ENCODE peak calls at places on chromosomes 12 and 14, in nine cellular contexts. One of them, this sample, is unnamed. For H3K9me3, the result is how much of the 10 kb centered on the place peaks cover.

GRCh38 chr12:88111074-88111652 is 30.7 kb downstream of the CEP290 start:
- DNase-seq in heart left ventricle: no peak
- DNase-seq in tibial artery: no peak
- DNase-seq in transverse colon: no peak
- DNase-seq in GM23248: peak
- DNase-seq in CD4-positive, CD25-positive, alpha-beta regulatory T cell: peak
- DNase-seq in tibial nerve: no peak
- DNase-seq in CD8-positive, alpha-beta T cell: no peak
- DNase-seq in lung: no peak
- DNase-seq in this sample: no peak

GRCh38 chr12:41476499-41476898 is 288.4 kb downstream of the PDZRN4 start:
- DNase-seq in heart left ventricle: no peak
- DNase-seq in tibial artery: no peak
- DNase-seq in transverse colon: no peak
- DNase-seq in GM23248: no peak
- DNase-seq in CD4-positive, CD25-positive, alpha-beta regulatory T cell: no peak
- DNase-seq in tibial nerve: no peak
- DNase-seq in CD8-positive, alpha-beta T cell: no peak
- DNase-seq in lung: no peak
- DNase-seq in this sample: no peak

GRCh38 chr14:64218344-64219240 is 75.6 kb downstream of the ESR2 start:
- DNase-seq in heart left ventricle: peak
- DNase-seq in tibial artery: no peak
- DNase-seq in transverse colon: no peak
- DNase-seq in GM23248: no peak
- DNase-seq in CD4-positive, CD25-positive, alpha-beta regulatory T cell: no peak
- DNase-seq in tibial nerve: no peak
- DNase-seq in CD8-positive, alpha-beta T cell: no peak
- DNase-seq in lung: no peak
- DNase-seq in this sample: no peak

GRCh38 chr12:14284189-14284722 is 81.2 kb upstream of the ATF7IP start:
- DNase-seq in heart left ventricle: peak
- DNase-seq in tibial artery: no peak
- DNase-seq in transverse colon: no peak
- DNase-seq in GM23248: no peak
- DNase-seq in CD4-positive, CD25-positive, alpha-beta regulatory T cell: no peak
- DNase-seq in tibial nerve: no peak
- DNase-seq in CD8-positive, alpha-beta T cell: no peak
- DNase-seq in lung: no peak
- DNase-seq in this sample: peak

GRCh38 chr14:64970776-64971451 is 1.2 kb downstream of the RAB15 start:
- DNase-seq in heart left ventricle: no peak
- DNase-seq in tibial artery: no peak
- DNase-seq in transverse colon: peak
- DNase-seq in GM23248: peak
- DNase-seq in CD4-positive, CD25-positive, alpha-beta regulatory T cell: no peak
- DNase-seq in tibial nerve: no peak
- DNase-seq in CD8-positive, alpha-beta T cell: no peak
- DNase-seq in lung: peak
- DNase-seq in this sample: peak

GRCh38 chr12:78290606-78291345 is 460.1 kb downstream of the NAV3 start:
- DNase-seq in heart left ventricle: no peak
- DNase-seq in tibial artery: no peak
- DNase-seq in transverse colon: no peak
- DNase-seq in GM23248: peak
- DNase-seq in CD4-positive, CD25-positive, alpha-beta regulatory T cell: no peak
- DNase-seq in tibial nerve: no peak
- DNase-seq in CD8-positive, alpha-beta T cell: no peak
- DNase-seq in lung: no peak
- DNase-seq in this sample: no peak

GRCh38 chr12:104620761-104621531 is 164.2 kb downstream of the CHST11 start:
- DNase-seq in heart left ventricle: no peak
- DNase-seq in tibial artery: no peak
- DNase-seq in transverse colon: no peak
- DNase-seq in GM23248: no peak
- DNase-seq in CD4-positive, CD25-positive, alpha-beta regulatory T cell: no peak
- DNase-seq in tibial nerve: no peak
- DNase-seq in CD8-positive, alpha-beta T cell: no peak
- DNase-seq in lung: no peak
- DNase-seq in this sample: peak

GRCh38 chr14:55249423-55249822 is 21.8 kb upstream of the FBXO34 start:
- DNase-seq in heart left ventricle: no peak
- DNase-seq in tibial artery: no peak
- DNase-seq in transverse colon: no peak
- DNase-seq in GM23248: peak
- DNase-seq in CD4-positive, CD25-positive, alpha-beta regulatory T cell: no peak
- DNase-seq in tibial nerve: no peak
- DNase-seq in CD8-positive, alpha-beta T cell: no peak
- DNase-seq in lung: no peak
- DNase-seq in this sample: no peak

GRCh38 chr14:92603309-92604257 is 90.0 kb downstream of the RIN3 start:
- DNase-seq in heart left ventricle: peak
- DNase-seq in tibial artery: peak
- DNase-seq in transverse colon: peak
- DNase-seq in GM23248: peak
- DNase-seq in CD4-positive, CD25-positive, alpha-beta regulatory T cell: peak
- DNase-seq in tibial nerve: no peak
- DNase-seq in CD8-positive, alpha-beta T cell: peak
- DNase-seq in lung: peak
- DNase-seq in this sample: no peak

GRCh38 chr14:85214471-85214870 is 315.5 kb upstream of the FLRT2 start:
- DNase-seq in heart left ventricle: no peak
- DNase-seq in tibial artery: no peak
- DNase-seq in transverse colon: no peak
- DNase-seq in GM23248: peak
- DNase-seq in CD4-positive, CD25-positive, alpha-beta regulatory T cell: no peak
- DNase-seq in tibial nerve: no peak
- DNase-seq in CD8-positive, alpha-beta T cell: no peak
- DNase-seq in lung: no peak
- DNase-seq in this sample: no peak

GRCh38 chr14:32374155-32374554 is 45.1 kb downstream of the AKAP6 start:
- DNase-seq in heart left ventricle: no peak
- DNase-seq in tibial artery: no peak
- DNase-seq in transverse colon: no peak
- DNase-seq in GM23248: peak
- DNase-seq in CD4-positive, CD25-positive, alpha-beta regulatory T cell: no peak
- DNase-seq in tibial nerve: no peak
- DNase-seq in CD8-positive, alpha-beta T cell: no peak
- DNase-seq in lung: no peak
- DNase-seq in this sample: no peak

GRCh38 chr12:103855036-103855712 is 14.1 kb upstream of the NT5DC3 start:
- DNase-seq in heart left ventricle: no peak
- DNase-seq in tibial artery: no peak
- DNase-seq in transverse colon: no peak
- DNase-seq in GM23248: peak
- DNase-seq in CD4-positive, CD25-positive, alpha-beta regulatory T cell: no peak
- DNase-seq in tibial nerve: no peak
- DNase-seq in CD8-positive, alpha-beta T cell: no peak
- DNase-seq in lung: no peak
- DNase-seq in this sample: no peak

GRCh38 chr12:112121780-112122565 is 3.4 kb upstream of the TRAFD1 start:
- DNase-seq in heart left ventricle: peak
- DNase-seq in tibial artery: peak
- DNase-seq in transverse colon: peak
- DNase-seq in GM23248: peak
- DNase-seq in CD4-positive, CD25-positive, alpha-beta regulatory T cell: no peak
- DNase-seq in tibial nerve: peak
- DNase-seq in CD8-positive, alpha-beta T cell: no peak
- DNase-seq in lung: peak
- DNase-seq in this sample: peak
- H3K27ac ChIP-seq in heart left ventricle: peak
- H3K27ac ChIP-seq in tibial artery: peak
- H3K27ac ChIP-seq in transverse colon: peak
- H3K27ac ChIP-seq in GM23248: peak
- H3K27ac ChIP-seq in CD4-positive, CD25-positive, alpha-beta regulatory T cell: no peak
- H3K27ac ChIP-seq in tibial nerve: no peak
- H3K27ac ChIP-seq in CD8-positive, alpha-beta T cell: no peak
- H3K27ac ChIP-seq in lung: peak
- H3K27ac ChIP-seq in this sample: no peak

GRCh38 chr14:104266643-104267575 is 128.5 kb downstream of the KIF26A start:
- DNase-seq in heart left ventricle: peak
- DNase-seq in tibial artery: no peak
- DNase-seq in transverse colon: no peak
- DNase-seq in GM23248: no peak
- DNase-seq in CD4-positive, CD25-positive, alpha-beta regulatory T cell: no peak
- DNase-seq in tibial nerve: no peak
- DNase-seq in CD8-positive, alpha-beta T cell: no peak
- DNase-seq in lung: no peak
- DNase-seq in this sample: no peak

GRCh38 chr14:104265918-104266642 is 127.7 kb downstream of the KIF26A start:
- DNase-seq in heart left ventricle: no peak
- DNase-seq in tibial artery: no peak
- DNase-seq in transverse colon: no peak
- DNase-seq in GM23248: no peak
- DNase-seq in CD4-positive, CD25-positive, alpha-beta regulatory T cell: no peak
- DNase-seq in tibial nerve: no peak
- DNase-seq in CD8-positive, alpha-beta T cell: no peak
- DNase-seq in lung: no peak
- DNase-seq in this sample: peak

GRCh38 chr14:104263671-104264358 is 125.4 kb downstream of the KIF26A start:
- DNase-seq in heart left ventricle: peak
- DNase-seq in tibial artery: no peak
- DNase-seq in transverse colon: no peak
- DNase-seq in GM23248: no peak
- DNase-seq in CD4-positive, CD25-positive, alpha-beta regulatory T cell: no peak
- DNase-seq in tibial nerve: no peak
- DNase-seq in CD8-positive, alpha-beta T cell: no peak
- DNase-seq in lung: no peak
- DNase-seq in this sample: no peak

GRCh38 chr14:104264495-104265265 is 126.3 kb downstream of the KIF26A start:
- DNase-seq in heart left ventricle: no peak
- DNase-seq in tibial artery: no peak
- DNase-seq in transverse colon: no peak
- DNase-seq in GM23248: no peak
- DNase-seq in CD4-positive, CD25-positive, alpha-beta regulatory T cell: no peak
- DNase-seq in tibial nerve: no peak
- DNase-seq in CD8-positive, alpha-beta T cell: no peak
- DNase-seq in lung: no peak
- DNase-seq in this sample: peak

DNA sequence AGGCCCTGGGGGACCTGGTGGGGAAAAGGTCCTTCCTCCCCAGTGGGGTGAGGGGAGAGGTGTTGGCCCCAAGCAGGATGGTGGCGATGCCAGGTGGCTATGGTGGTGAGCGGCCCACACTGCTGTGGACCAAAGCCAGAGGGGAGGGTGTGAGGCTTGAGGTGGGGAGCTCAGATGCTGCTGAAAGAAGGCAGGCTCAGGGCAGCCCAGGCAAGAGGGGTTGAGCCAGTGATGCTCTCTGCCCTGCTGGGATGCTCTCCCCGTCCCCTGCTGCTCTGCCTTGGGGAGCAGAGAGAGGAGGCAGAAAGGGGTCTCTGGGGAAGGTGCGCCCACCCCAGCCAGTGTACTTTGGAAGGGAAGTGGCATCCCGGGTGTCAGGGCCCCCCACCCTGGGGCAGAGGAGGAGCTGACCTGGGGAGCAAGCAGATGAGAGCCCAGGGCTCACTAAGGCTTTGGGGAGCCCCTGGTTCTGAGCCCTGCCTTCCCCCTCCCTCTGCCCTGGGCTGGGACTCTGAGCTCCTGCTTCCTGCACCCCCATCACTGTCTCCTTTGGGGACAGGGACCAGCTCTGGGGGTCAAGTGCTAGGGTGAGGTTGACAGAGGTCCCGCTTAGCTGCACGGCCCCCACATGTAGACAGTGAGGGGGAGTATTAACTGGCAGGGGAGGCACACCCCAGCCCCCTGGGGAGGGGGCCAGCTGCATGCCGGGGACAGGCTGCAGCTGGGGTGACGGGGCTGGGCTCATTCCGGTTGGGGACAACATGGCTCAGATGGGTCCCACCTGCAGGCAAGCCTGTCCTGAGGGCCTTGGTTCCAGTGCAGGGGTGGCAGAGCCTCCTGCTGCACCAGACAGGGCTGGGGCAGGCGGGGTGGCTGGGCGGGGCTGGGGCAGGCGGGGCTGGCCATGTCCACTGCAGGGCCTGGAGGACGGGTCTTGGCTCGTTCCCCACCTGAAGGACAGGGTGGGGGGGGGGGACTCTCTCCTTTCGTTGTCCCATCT is 124.4 kb downstream of the KIF26A start:
- DNase-seq in heart left ventricle: peak
- DNase-seq in tibial artery: no peak
- DNase-seq in transverse colon: peak
- DNase-seq in GM23248: no peak
- DNase-seq in CD4-positive, CD25-positive, alpha-beta regulatory T cell: no peak
- DNase-seq in tibial nerve: no peak
- DNase-seq in CD8-positive, alpha-beta T cell: no peak
- DNase-seq in lung: no peak
- DNase-seq in this sample: no peak
- H3K9me3 ChIP-seq in heart left ventricle: under half
- H3K9me3 ChIP-seq in tibial artery: under half
- H3K9me3 ChIP-seq in transverse colon: under half
- H3K9me3 ChIP-seq in GM23248: under half
- H3K9me3 ChIP-seq in CD4-positive, CD25-positive, alpha-beta regulatory T cell: under half
- H3K9me3 ChIP-seq in tibial nerve: under half
- H3K9me3 ChIP-seq in CD8-positive, alpha-beta T cell: under half
- H3K9me3 ChIP-seq in lung: under half
- H3K9me3 ChIP-seq in this sample: under half

DNA sequence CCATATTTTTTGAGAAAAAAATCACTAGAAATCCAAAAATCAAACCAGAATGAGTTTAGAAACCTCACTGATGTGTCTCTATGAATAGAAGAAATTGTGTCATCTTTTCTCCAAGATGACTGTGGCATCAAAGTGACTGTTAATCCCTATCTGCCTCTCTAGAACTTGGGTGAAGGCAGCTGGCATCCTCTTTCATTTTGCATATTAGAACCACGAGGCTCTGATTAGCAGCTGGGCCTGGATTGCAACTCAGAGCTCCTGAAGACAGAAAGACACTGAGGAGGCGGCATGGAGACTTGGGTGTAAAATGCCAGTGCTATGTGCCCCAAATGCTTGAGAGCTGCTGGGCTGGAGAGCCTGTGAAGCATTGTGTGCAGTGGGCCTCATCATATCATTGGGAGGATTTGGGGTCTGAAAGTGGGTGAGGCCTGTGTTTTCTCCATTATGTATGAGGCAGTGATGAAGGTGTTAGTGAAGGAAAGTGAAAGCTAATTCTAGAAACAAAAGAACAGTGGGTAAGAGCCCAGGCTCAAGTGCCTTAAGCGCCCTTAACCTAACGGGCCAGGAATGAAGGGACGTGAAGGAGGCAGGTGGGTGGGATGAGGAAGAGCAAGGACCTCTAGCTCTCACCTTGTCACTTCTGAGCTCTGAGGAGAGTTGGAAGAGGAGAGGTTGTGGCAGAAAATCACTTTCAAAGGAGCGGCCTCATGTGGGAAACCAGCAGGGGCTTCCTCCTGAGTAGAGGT is 26.2 kb downstream of the NKX2-8 start:
- DNase-seq in heart left ventricle: no peak
- DNase-seq in tibial artery: no peak
- DNase-seq in transverse colon: no peak
- DNase-seq in GM23248: no peak
- DNase-seq in CD4-positive, CD25-positive, alpha-beta regulatory T cell: no peak
- DNase-seq in tibial nerve: no peak
- DNase-seq in CD8-positive, alpha-beta T cell: no peak
- DNase-seq in lung: no peak
- DNase-seq in this sample: peak
- H3K4me3 ChIP-seq in heart left ventricle: no peak
- H3K4me3 ChIP-seq in tibial artery: no peak
- H3K4me3 ChIP-seq in transverse colon: no peak
- H3K4me3 ChIP-seq in GM23248: no peak
- H3K4me3 ChIP-seq in CD4-positive, CD25-positive, alpha-beta regulatory T cell: no peak
- H3K4me3 ChIP-seq in tibial nerve: no peak
- H3K4me3 ChIP-seq in CD8-positive, alpha-beta T cell: no peak
- H3K4me3 ChIP-seq in lung: no peak
- H3K4me3 ChIP-seq in this sample: no peak

GRCh38 chr12:542290-543113 is 82.8 kb downstream of the B4GALNT3 start:
- DNase-seq in heart left ventricle: no peak
- DNase-seq in tibial artery: no peak
- DNase-seq in transverse colon: no peak
- DNase-seq in GM23248: no peak
- DNase-seq in CD4-positive, CD25-positive, alpha-beta regulatory T cell: no peak
- DNase-seq in tibial nerve: no peak
- DNase-seq in CD8-positive, alpha-beta T cell: no peak
- DNase-seq in lung: no peak
- DNase-seq in this sample: peak
- H3K27ac ChIP-seq in heart left ventricle: peak
- H3K27ac ChIP-seq in tibial artery: peak
- H3K27ac ChIP-seq in transverse colon: no peak
- H3K27ac ChIP-seq in GM23248: no peak
- H3K27ac ChIP-seq in CD4-positive, CD25-positive, alpha-beta regulatory T cell: no peak
- H3K27ac ChIP-seq in tibial nerve: peak
- H3K27ac ChIP-seq in CD8-positive, alpha-beta T cell: no peak
- H3K27ac ChIP-seq in lung: peak
- H3K27ac ChIP-seq in this sample: peak

This sample was measured in endodermal cell.